ENCODE peak calls at places on chromosomes 2 and 18, in seven cellular contexts. J is stomach, P is transverse colon, U is sigmoid colon, L is SK-N-SH, G is A549, R is tibial nerve. O is an unnamed sample.

GRCh38 chr18:78972930-78973331 is 6.7 kb upstream of the SALL3 start:
- DNase-seq in J (no peak), P (no peak), U (no peak), L (no peak), G (no peak), R (no peak), O (no peak)

GRCh38 chr18:9822587-9822986 is 63.2 kb upstream of the TXNDC2 start:
- DNase-seq in J (no peak), P (no peak), U (no peak), L (no peak), G (no peak), R (no peak), O (no peak)

GRCh38 chr2:202022755-202023154 is 10.9 kb upstream of the FZD7 start:
- DNase-seq in J (no peak), P (no peak), U (no peak), L (no peak), G (no peak), R (no peak), O (no peak)

GRCh38 chr2:240520143-240520973 is 37.4 kb downstream of the ANKMY1 start:
- DNase-seq in J (no peak), P (no peak), U (no peak), L (no peak), G (no peak), R (no peak), O (no peak)

GRCh38 chr2:120465989-120466703 is 120.2 kb downstream of the INHBB start:
- DNase-seq in J (peak), P (no peak), U (no peak), L (no peak), G (no peak), R (no peak), O (no peak)

GRCh38 chr18:10892801-10893595 is 256.4 kb downstream of the PIEZO2 start:
- DNase-seq in J (no peak), P (no peak), U (no peak), L (no peak), G (no peak), R (no peak), O (no peak)

GRCh38 chr18:74836296-74837139 is 238.8 kb downstream of the ZNF407 start:
- DNase-seq in J (peak), P (peak), U (peak), L (peak), G (peak), R (no peak), O (no peak)

GRCh38 chr2:220460257-220460985 is 833.0 kb downstream of the SLC4A3 start:
- DNase-seq in J (no peak), P (no peak), U (no peak), L (no peak), G (peak), R (no peak), O (no peak)

GRCh38 chr18:3305354-3305762 is 43.4 kb downstream of the MYL12B start:
- DNase-seq in J (no peak), P (no peak), U (no peak), L (no peak), G (peak), R (no peak), O (no peak)

GRCh38 chr2:60519259-60519863 is 34.1 kb downstream of the BCL11A start:
- DNase-seq in J (no peak), P (no peak), U (no peak), L (no peak), G (no peak), R (no peak), O (no peak)

GRCh38 chr2:29398384-29399237 is 283.4 kb downstream of the CLIP4 start:
- DNase-seq in J (no peak), P (no peak), U (no peak), L (peak), G (no peak), R (no peak), O (no peak)

GRCh38 chr2:31384351-31384750 is 30.2 kb downstream of the XDH start:
- DNase-seq in J (no peak), P (no peak), U (no peak), L (no peak), G (peak), R (no peak), O (no peak)

GRCh38 chr2:35973132-35973736 is 382.3 kb upstream of the CRIM1 start:
- DNase-seq in J (no peak), P (no peak), U (no peak), L (peak), G (peak), R (no peak), O (no peak)

GRCh38 chr2:186704897-186705296 is 11.0 kb downstream of the FAM171B start:
- DNase-seq in J (no peak), P (no peak), U (no peak), L (no peak), G (no peak), R (no peak), O (no peak)

GRCh38 chr2:12452211-12452610 is 264.5 kb upstream of the TRIB2 start:
- DNase-seq in J (no peak), P (no peak), U (no peak), L (no peak), G (no peak), R (no peak), O (no peak)

GRCh38 chr2:8692783-8693768 is 11.2 kb downstream of the ID2 start:
- DNase-seq in J (peak), P (peak), U (no peak), L (peak), G (peak), R (no peak), O (no peak)

GRCh38 chr2:96763511-96764252 is 3.0 kb downstream of the CNNM4 start:
- DNase-seq in J (no peak), P (peak), U (no peak), L (peak), G (no peak), R (no peak), O (no peak)

GRCh38 chr2:28166956-28167355 is 225.7 kb upstream of the FOSL2 start:
- DNase-seq in J (no peak), P (no peak), U (no peak), L (no peak), G (no peak), R (no peak), O (no peak)

GRCh38 chr18:62611395-62612241 is 88.8 kb downstream of the ZCCHC2 start:
- DNase-seq in J (no peak), P (no peak), U (no peak), L (no peak), G (no peak), R (no peak), O (no peak)

GRCh38 chr2:101770672-101771071 is 73.2 kb downstream of the MAP4K4 start:
- DNase-seq in J (no peak), P (peak), U (no peak), L (peak), G (peak), R (no peak), O (no peak)

GRCh38 chr18:53380063-53380639 is 844.3 kb downstream of the MBD2 start:
- DNase-seq in J (no peak), P (no peak), U (no peak), L (peak), G (peak), R (no peak), O (no peak)

GRCh38 chr2:191620144-191620543 is 57.8 kb upstream of the NABP1 start:
- DNase-seq in J (no peak), P (no peak), U (no peak), L (no peak), G (no peak), R (no peak), O (no peak)

GRCh38 chr2:173457366-173457765 is 102.7 kb downstream of the CDCA7 start:
- DNase-seq in J (no peak), P (no peak), U (no peak), L (no peak), G (no peak), R (no peak), O (no peak)

GRCh38 chr2:235674116-235674515 is 180.3 kb downstream of the AGAP1 start:
- DNase-seq in J (no peak), P (no peak), U (peak), L (peak), G (no peak), R (no peak), O (no peak)

GRCh38 chr2:23904692-23905091 is 22.2 kb downstream of the ATAD2B start:
- DNase-seq in J (no peak), P (no peak), U (no peak), L (no peak), G (no peak), R (no peak), O (no peak)

GRCh38 chr2:8418721-8419120 is 263.1 kb upstream of the ID2 start:
- DNase-seq in J (no peak), P (no peak), U (no peak), L (no peak), G (no peak), R (no peak), O (no peak)

GRCh38 chr2:159042115-159042850 is 73.8 kb downstream of the TANC1 start:
- DNase-seq in J (peak), P (no peak), U (no peak), L (no peak), G (no peak), R (no peak), O (no peak)
- TF ChIP-seq EP300 in J (no peak), P (no peak), U (no peak), L (no peak), G (no peak), R (no peak), O (no peak)

DNA sequence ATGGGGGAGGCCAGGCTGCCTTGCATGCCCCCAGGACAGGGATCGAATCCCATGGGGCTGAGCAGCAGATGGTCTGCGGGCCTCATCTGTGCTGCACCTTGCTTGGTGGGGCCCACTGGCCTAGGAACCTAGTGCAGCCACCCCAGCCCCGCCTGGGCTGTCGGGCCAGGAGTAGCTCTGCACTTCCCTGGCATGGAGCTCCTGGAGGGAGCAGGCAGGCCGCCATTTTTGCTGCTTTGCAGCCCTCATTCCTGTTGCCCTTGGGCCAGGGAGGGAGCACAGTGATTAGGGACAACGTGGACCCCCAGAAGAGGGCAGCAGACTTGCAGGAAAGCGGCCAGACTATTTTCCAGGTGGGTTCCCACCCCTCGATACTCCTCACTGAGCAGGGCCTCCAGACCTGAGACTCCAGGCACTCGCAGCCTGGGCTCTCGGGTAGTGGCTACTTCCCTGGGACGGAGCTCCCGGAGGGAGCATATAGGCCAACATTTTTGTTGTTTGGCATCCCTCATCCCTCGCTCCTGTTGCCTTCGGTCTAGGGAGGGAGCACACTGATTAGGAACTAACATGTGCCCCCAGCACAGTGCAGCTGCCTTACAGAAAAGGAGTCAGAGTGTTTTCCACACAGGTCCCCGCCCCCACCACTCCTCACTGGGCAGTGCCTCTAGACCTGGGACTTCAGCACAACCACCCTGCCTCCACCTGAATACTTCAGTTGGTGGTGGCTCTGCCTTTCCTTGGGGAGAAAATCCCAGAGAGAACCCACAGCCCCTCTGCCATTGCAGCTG is 99.5 kb downstream of the MAIP1 start:
- DNase-seq in J (no peak), P (no peak), U (no peak), L (no peak), G (no peak), R (no peak), O (no peak)
- TF ChIP-seq CTCF in J (no peak), P (no peak), U (no peak), L (peak), G (no peak), R (no peak), O (no peak)

GRCh38 chr2:1824202-1824905 is 80.0 kb upstream of the PXDN start:
- DNase-seq in J (no peak), P (peak), U (peak), L (no peak), G (no peak), R (no peak), O (no peak)
- TF ChIP-seq EP300 in J (peak), P (peak), U (peak), L (no peak), G (no peak), R (peak), O (peak)

GRCh38 chr2:208062113-208062512 is 36.8 kb upstream of the PLEKHM3 start:
- DNase-seq in J (no peak), P (no peak), U (no peak), L (no peak), G (peak), R (peak), O (no peak)
- TF ChIP-seq CTCF in J (no peak), P (no peak), U (peak), L (peak), G (peak), R (no peak), O (no peak)

DNA sequence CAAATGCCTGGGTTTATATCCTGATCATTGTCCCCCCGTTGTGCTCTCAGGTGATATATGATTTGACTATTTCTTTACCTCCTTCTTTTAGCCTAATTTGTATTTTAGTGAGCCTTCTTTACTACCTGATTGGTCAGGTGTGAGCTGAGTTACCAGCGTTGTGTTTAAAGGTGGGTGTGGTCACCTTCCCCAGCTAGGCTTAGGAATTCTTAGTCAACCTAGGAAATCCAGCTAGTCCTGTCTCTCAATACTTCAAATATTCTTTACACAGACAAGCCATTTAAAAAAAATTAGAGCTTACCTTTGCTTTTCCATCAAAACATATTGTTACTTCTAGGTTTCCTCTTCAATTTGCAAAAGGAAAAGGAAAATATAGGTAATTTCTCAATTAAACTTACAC is 30.2 kb downstream of the KYNU start:
- DNase-seq in J (no peak), P (no peak), U (no peak), L (no peak), G (no peak), R (no peak), O (no peak)
- TF ChIP-seq EP300 in J (no peak), P (no peak), U (no peak), L (no peak), G (no peak), R (no peak), O (no peak)